ENCODE peak calls at places on chromosomes 16 and 17, in five cellular contexts. One of them, this sample, is unnamed.

GRCh38 chr16:50445603-50446250 is 76.9 kb upstream of the BRD7 start:
- DNase-seq in A549: no peak
- DNase-seq in coronary artery: no peak
- DNase-seq in fibroblast of lung: no peak
- DNase-seq in GM12865: no peak
- DNase-seq in this sample: no peak

GRCh38 chr16:19499481-19499880 is 22.4 kb downstream of the GDE1 start:
- DNase-seq in fibroblast of lung: no peak
- DNase-seq in GM12865: no peak
- DNase-seq in A549: no peak
- DNase-seq in coronary artery: no peak
- DNase-seq in this sample: no peak

GRCh38 chr16:56975714-56976113 is 13.6 kb upstream of the NLRC5 start:
- DNase-seq in fibroblast of lung: no peak
- DNase-seq in coronary artery: no peak
- DNase-seq in A549: no peak
- DNase-seq in GM12865: no peak
- DNase-seq in this sample: no peak

GRCh38 chr16:87201052-87201451 is 116.1 kb downstream of the C16orf95 start:
- DNase-seq in fibroblast of lung: peak; percentile 99
- DNase-seq in coronary artery: peak; percentile 93
- DNase-seq in GM12865: no peak
- DNase-seq in A549: no peak
- DNase-seq in this sample: peak; percentile 65

GRCh38 chr16:56848955-56849689 is 15.9 kb upstream of the SLC12A3 start:
- DNase-seq in fibroblast of lung: peak; percentile 89
- DNase-seq in GM12865: no peak
- DNase-seq in A549: no peak
- DNase-seq in coronary artery: no peak
- DNase-seq in this sample: no peak

GRCh38 chr17:72030067-72030899 is 90.5 kb upstream of the SOX9 start:
- DNase-seq in A549: peak; percentile 88
- DNase-seq in coronary artery: no peak
- DNase-seq in GM12865: peak; percentile 83
- DNase-seq in fibroblast of lung: peak; percentile 70
- DNase-seq in this sample: peak; percentile 35

GRCh38 chr17:30780343-30780742 is 44.1 kb downstream of the CRLF3 start:
- DNase-seq in A549: no peak
- DNase-seq in fibroblast of lung: no peak
- DNase-seq in GM12865: peak; percentile 81
- DNase-seq in coronary artery: no peak
- DNase-seq in this sample: no peak

GRCh38 chr16:89417352-89417751 is 73.0 kb downstream of the ANKRD11 start:
- DNase-seq in coronary artery: no peak
- DNase-seq in A549: no peak
- DNase-seq in GM12865: no peak
- DNase-seq in fibroblast of lung: no peak
- DNase-seq in this sample: no peak

GRCh38 chr17:7854851-7855642 is at the start of gene TMEM88:
- DNase-seq in A549: no peak
- DNase-seq in fibroblast of lung: no peak
- DNase-seq in coronary artery: peak; percentile 76
- DNase-seq in GM12865: no peak
- DNase-seq in this sample: no peak

GRCh38 chr17:37737971-37738370 is 6.9 kb downstream of the HNF1B start:
- DNase-seq in A549: no peak
- DNase-seq in GM12865: no peak
- DNase-seq in fibroblast of lung: peak; percentile 75
- DNase-seq in coronary artery: no peak
- DNase-seq in this sample: no peak

GRCh38 chr16:16143038-16143763 is 80.1 kb downstream of the ABCC6 start:
- DNase-seq in coronary artery: no peak
- DNase-seq in fibroblast of lung: no peak
- DNase-seq in GM12865: peak; percentile 23
- DNase-seq in A549: peak; percentile 69
- DNase-seq in this sample: no peak

GRCh38 chr16:57795431-57795878 is 6.8 kb downstream of the KIFC3 start:
- DNase-seq in GM12865: peak; percentile 70
- DNase-seq in A549: peak; percentile 79
- DNase-seq in fibroblast of lung: peak; percentile 49
- DNase-seq in coronary artery: no peak
- DNase-seq in this sample: no peak

GRCh38 chr16:12124742-12125141 is 148.2 kb downstream of the SNX29 start:
- DNase-seq in fibroblast of lung: no peak
- DNase-seq in coronary artery: no peak
- DNase-seq in A549: no peak
- DNase-seq in GM12865: no peak
- DNase-seq in this sample: no peak

DNA sequence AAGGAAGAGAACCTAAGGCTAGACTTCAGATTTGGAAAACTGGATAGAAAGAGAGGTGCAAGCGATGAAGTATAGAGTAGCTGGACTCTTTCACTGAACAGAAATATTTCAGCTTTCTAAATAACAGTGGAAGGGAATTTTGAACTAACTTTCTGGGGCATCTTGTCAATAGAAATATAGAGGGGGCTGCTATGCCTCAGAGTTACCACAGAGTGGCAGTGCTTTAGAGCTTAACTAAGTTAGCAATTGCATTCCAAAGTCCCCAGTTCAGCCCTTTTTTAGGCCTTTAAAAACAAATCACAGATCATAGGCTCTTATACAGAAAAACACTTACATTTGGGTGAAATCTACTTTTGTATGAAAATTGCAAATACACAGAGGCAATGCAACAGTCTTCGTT is 154.2 kb upstream of the CDH8 start:
- DNase-seq in fibroblast of lung: peak; percentile 8
- DNase-seq in coronary artery: no peak
- DNase-seq in GM12865: peak; percentile 15
- DNase-seq in A549: no peak
- DNase-seq in this sample: no peak
- TF ChIP-seq CTCF in fibroblast of lung: no peak
- TF ChIP-seq CTCF in coronary artery: no peak
- TF ChIP-seq CTCF in GM12865: peak; percentile 44
- TF ChIP-seq CTCF in A549: peak; percentile 11
- TF ChIP-seq CTCF in this sample: peak; percentile 28

GRCh38 chr16:84979516-84979915 is 31.8 kb downstream of the ZDHHC7 start:
- DNase-seq in GM12865: no peak
- DNase-seq in A549: no peak
- DNase-seq in coronary artery: no peak
- DNase-seq in fibroblast of lung: no peak
- DNase-seq in this sample: no peak

GRCh38 chr16:84986102-84986501 is 25.2 kb downstream of the ZDHHC7 start:
- DNase-seq in coronary artery: no peak
- DNase-seq in GM12865: no peak
- DNase-seq in A549: no peak
- DNase-seq in fibroblast of lung: no peak
- DNase-seq in this sample: peak; percentile 51

GRCh38 chr16:84985079-84986065 is 26.0 kb downstream of the ZDHHC7 start:
- DNase-seq in fibroblast of lung: peak; percentile 91
- DNase-seq in coronary artery: no peak
- DNase-seq in GM12865: no peak
- DNase-seq in A549: no peak
- DNase-seq in this sample: no peak

GRCh38 chr16:84983308-84983707 is 28.0 kb downstream of the ZDHHC7 start:
- DNase-seq in fibroblast of lung: no peak
- DNase-seq in coronary artery: no peak
- DNase-seq in A549: no peak
- DNase-seq in GM12865: no peak
- DNase-seq in this sample: peak; percentile 50

DNA sequence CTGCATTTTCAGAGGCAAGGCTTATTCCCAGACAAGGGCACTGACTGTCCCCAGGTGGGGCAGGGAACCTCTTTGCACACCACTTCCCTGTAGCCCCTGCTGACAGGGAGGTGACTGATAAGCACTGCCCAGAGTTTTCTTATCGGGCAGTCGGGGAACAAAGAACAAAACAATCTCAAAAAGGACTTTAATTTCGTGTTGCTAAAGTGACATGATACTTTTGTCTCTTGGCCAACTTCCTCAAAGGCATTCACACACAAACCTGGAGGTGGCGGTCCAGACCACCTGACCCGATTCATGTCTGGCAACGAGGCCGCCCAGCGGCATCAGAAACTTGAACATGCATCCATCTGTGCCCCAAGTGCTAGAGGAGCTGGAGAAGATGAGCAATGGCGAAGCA is 28.9 kb downstream of the ZDHHC7 start:
- DNase-seq in fibroblast of lung: no peak
- DNase-seq in A549: no peak
- DNase-seq in GM12865: no peak
- DNase-seq in coronary artery: no peak
- DNase-seq in this sample: no peak
- TF ChIP-seq CTCF in fibroblast of lung: no peak
- TF ChIP-seq CTCF in A549: no peak
- TF ChIP-seq CTCF in GM12865: no peak
- TF ChIP-seq CTCF in coronary artery: no peak
- TF ChIP-seq CTCF in this sample: no peak

GRCh38 chr17:44522883-44523671 is 19.9 kb upstream of the GPATCH8 start:
- DNase-seq in coronary artery: no peak
- DNase-seq in A549: peak; percentile 84
- DNase-seq in fibroblast of lung: peak; percentile 44
- DNase-seq in GM12865: peak; percentile 82
- DNase-seq in this sample: peak; percentile 48
- TF ChIP-seq CTCF in coronary artery: peak; percentile 18
- TF ChIP-seq CTCF in A549: peak; percentile 73
- TF ChIP-seq CTCF in fibroblast of lung: peak; percentile 63
- TF ChIP-seq CTCF in GM12865: peak; percentile 75
- TF ChIP-seq CTCF in this sample: peak; percentile 51

GRCh38 chr16:2472885-2473284 is 1.8 kb downstream of the NTN3 start:
- DNase-seq in A549: no peak
- DNase-seq in fibroblast of lung: no peak
- DNase-seq in coronary artery: no peak
- DNase-seq in GM12865: no peak
- DNase-seq in this sample: no peak

GRCh38 chr16:2475413-2476344 is 752 bp downstream of the TBC1D24 start:
- DNase-seq in coronary artery: no peak
- DNase-seq in GM12865: peak; percentile 44
- DNase-seq in A549: peak; percentile 21
- DNase-seq in fibroblast of lung: no peak
- DNase-seq in this sample: peak; percentile 66

GRCh38 chr16:2473425-2473926 is 1.5 kb upstream of the TBC1D24 start:
- DNase-seq in A549: peak; percentile 31
- DNase-seq in GM12865: no peak
- DNase-seq in fibroblast of lung: no peak
- DNase-seq in coronary artery: no peak
- DNase-seq in this sample: no peak

GRCh38 chr16:2474877-2475412 is at the start of gene TBC1D24:
- DNase-seq in fibroblast of lung: peak; percentile 62
- DNase-seq in GM12865: peak; percentile 92
- DNase-seq in coronary artery: peak; percentile 86
- DNase-seq in A549: peak; percentile 97
- DNase-seq in this sample: peak; percentile 88

DNA sequence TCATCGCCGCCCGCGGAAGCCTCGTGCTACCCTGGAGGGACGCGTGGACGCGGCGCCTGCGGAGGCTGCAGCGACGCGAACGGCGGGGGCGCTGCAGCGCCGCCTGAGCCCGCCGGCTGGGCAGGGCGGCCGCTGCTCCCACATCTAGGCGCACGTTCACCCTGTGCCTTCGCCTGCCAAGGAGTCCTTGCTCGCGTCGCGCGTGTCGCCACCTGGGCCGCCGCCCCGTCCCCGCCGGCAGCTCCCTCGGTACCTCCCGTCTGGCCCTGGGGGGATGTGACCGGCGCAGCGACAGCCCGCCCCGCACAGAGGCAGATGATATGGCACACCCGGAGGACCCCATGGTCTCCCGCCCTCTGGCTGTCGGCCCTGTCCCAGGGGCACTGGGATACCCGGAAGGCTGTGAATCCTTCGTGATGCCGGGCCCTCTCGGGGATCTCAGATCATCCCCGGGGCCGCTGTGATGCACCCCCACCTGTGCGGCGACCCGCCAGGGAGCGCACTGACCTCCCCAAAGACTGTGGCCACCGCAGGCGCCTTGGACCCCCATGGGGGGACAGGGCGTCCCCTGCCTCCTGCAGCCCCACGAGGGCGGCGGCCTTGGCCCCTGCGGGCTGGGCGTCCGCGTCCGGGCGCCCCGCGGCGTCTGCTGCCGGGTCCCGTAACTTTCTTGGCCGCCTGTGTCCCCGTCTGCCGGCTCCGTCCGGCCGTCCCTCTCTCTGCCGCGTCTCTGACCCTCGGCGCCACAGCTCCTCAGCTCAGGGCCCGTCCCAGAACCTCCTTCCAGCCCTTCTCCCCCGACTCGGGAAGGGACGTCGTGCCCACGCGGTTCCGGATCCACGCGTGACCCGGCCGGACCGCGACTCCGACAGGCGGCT is 689 bp upstream of the TBC1D24 start:
- DNase-seq in A549: peak; percentile 72
- DNase-seq in GM12865: peak; percentile 72
- DNase-seq in fibroblast of lung: peak; percentile 39
- DNase-seq in coronary artery: no peak
- DNase-seq in this sample: peak; percentile 54
- TF ChIP-seq CTCF in A549: peak; percentile 75
- TF ChIP-seq CTCF in GM12865: peak; percentile 55
- TF ChIP-seq CTCF in fibroblast of lung: no peak
- TF ChIP-seq CTCF in coronary artery: no peak
- TF ChIP-seq CTCF in this sample: peak; percentile 48

GRCh38 chr16:14202697-14203096 is 131.6 kb downstream of the MRTFB start:
- DNase-seq in fibroblast of lung: peak; percentile 27
- DNase-seq in A549: no peak
- DNase-seq in GM12865: peak; percentile 21
- DNase-seq in coronary artery: no peak
- DNase-seq in this sample: no peak
- TF ChIP-seq CTCF in fibroblast of lung: no peak
- TF ChIP-seq CTCF in A549: no peak
- TF ChIP-seq CTCF in GM12865: peak; percentile 14
- TF ChIP-seq CTCF in coronary artery: no peak
- TF ChIP-seq CTCF in this sample: no peak

DNA sequence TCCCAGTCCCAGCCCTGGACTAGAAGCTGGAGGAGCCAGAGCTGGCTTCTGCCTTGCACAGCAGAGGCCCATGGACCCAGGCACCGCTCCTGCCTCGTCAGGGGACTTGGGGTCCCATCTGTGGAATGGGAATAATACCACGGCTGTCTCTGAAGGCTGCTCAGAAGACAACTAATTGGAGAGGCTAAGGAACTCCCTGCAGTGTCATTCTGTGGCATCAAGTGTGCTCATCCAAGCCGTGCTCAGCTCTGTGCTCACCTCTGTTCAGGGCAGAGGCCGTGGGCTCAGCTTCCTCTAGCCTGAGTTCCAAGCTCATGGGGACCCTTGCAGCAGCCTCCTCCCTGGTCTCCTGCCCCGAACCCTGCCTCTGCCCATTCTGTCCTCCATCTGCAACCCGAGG is 31.8 kb downstream of the BEAN1 start:
- DNase-seq in A549: no peak
- DNase-seq in GM12865: no peak
- DNase-seq in coronary artery: no peak
- DNase-seq in fibroblast of lung: no peak
- DNase-seq in this sample: no peak
- TF ChIP-seq CTCF in A549: no peak
- TF ChIP-seq CTCF in GM12865: no peak
- TF ChIP-seq CTCF in coronary artery: no peak
- TF ChIP-seq CTCF in fibroblast of lung: no peak
- TF ChIP-seq CTCF in this sample: no peak

This sample was measured in heart left ventricle.